ENCODE peak calls at places on chromosomes 1 and 21, in seven cellular contexts. One of them, this sample, is unnamed.

GRCh38 chr1:215648957-215649356 is 81.9 kb downstream of the KCTD3 start:
- DNase-seq in psoas muscle: no peak
- DNase-seq in GM23248: no peak
- DNase-seq in NT2/D1: no peak
- DNase-seq in GM23338: no peak
- DNase-seq in fibroblast of lung: no peak
- DNase-seq in prostate gland: no peak
- DNase-seq in this sample: no peak

GRCh38 chr1:69858534-69858933 is 290.8 kb downstream of the LRRC7 start:
- DNase-seq in psoas muscle: no peak
- DNase-seq in GM23248: no peak
- DNase-seq in NT2/D1: no peak
- DNase-seq in GM23338: no peak
- DNase-seq in fibroblast of lung: no peak
- DNase-seq in prostate gland: no peak
- DNase-seq in this sample: no peak

GRCh38 chr1:204366759-204367158 is 7.0 kb upstream of the PLEKHA6 start:
- DNase-seq in psoas muscle: no peak
- DNase-seq in GM23248: no peak
- DNase-seq in NT2/D1: no peak
- DNase-seq in GM23338: peak; percentile 71
- DNase-seq in fibroblast of lung: no peak
- DNase-seq in prostate gland: no peak
- DNase-seq in this sample: no peak

GRCh38 chr1:184792450-184792969 is 37.9 kb upstream of the EDEM3 start:
- DNase-seq in psoas muscle: peak; percentile 93
- DNase-seq in GM23248: peak; percentile 99
- DNase-seq in NT2/D1: no peak
- DNase-seq in GM23338: no peak
- DNase-seq in fibroblast of lung: peak; percentile 98
- DNase-seq in prostate gland: peak; percentile 44
- DNase-seq in this sample: peak; percentile 98

GRCh38 chr1:219422811-219423598 is 189.9 kb downstream of the ZC3H11B start:
- DNase-seq in psoas muscle: no peak
- DNase-seq in GM23248: peak; percentile 74
- DNase-seq in NT2/D1: no peak
- DNase-seq in GM23338: no peak
- DNase-seq in fibroblast of lung: peak; percentile 57
- DNase-seq in prostate gland: no peak
- DNase-seq in this sample: no peak

GRCh38 chr1:73176902-73177301 is 894.6 kb upstream of the NEGR1 start:
- DNase-seq in psoas muscle: no peak
- DNase-seq in GM23248: no peak
- DNase-seq in NT2/D1: peak; percentile 20
- DNase-seq in GM23338: peak; percentile 20
- DNase-seq in fibroblast of lung: no peak
- DNase-seq in prostate gland: no peak
- DNase-seq in this sample: no peak

GRCh38 chr1:18340158-18340764 is 140.5 kb upstream of the KLHDC7A start:
- DNase-seq in psoas muscle: no peak
- DNase-seq in GM23248: no peak
- DNase-seq in NT2/D1: no peak
- DNase-seq in GM23338: no peak
- DNase-seq in fibroblast of lung: no peak
- DNase-seq in prostate gland: no peak
- DNase-seq in this sample: no peak

GRCh38 chr1:202571719-202572339 is 138.4 kb downstream of the SYT2 start:
- DNase-seq in psoas muscle: no peak
- DNase-seq in GM23248: peak; percentile 66
- DNase-seq in NT2/D1: no peak
- DNase-seq in GM23338: peak; percentile 78
- DNase-seq in fibroblast of lung: peak; percentile 71
- DNase-seq in prostate gland: no peak
- DNase-seq in this sample: no peak

GRCh38 chr1:38991638-38992449 is 768 bp downstream of the AKIRIN1 start:
- DNase-seq in psoas muscle: no peak
- DNase-seq in GM23248: peak; percentile 66
- DNase-seq in NT2/D1: no peak
- DNase-seq in GM23338: peak; percentile 64
- DNase-seq in fibroblast of lung: peak; percentile 31
- DNase-seq in prostate gland: peak; percentile 17
- DNase-seq in this sample: peak; percentile 34

GRCh38 chr21:25929859-25930520 is 195.2 kb downstream of the GABPA start:
- DNase-seq in psoas muscle: peak; percentile 50
- DNase-seq in GM23248: no peak
- DNase-seq in NT2/D1: no peak
- DNase-seq in GM23338: peak; percentile 38
- DNase-seq in fibroblast of lung: peak; percentile 39
- DNase-seq in prostate gland: no peak
- DNase-seq in this sample: no peak

GRCh38 chr1:3690282-3691065 is 38.2 kb downstream of the TP73 start:
- DNase-seq in psoas muscle: no peak
- DNase-seq in GM23248: no peak
- DNase-seq in NT2/D1: no peak
- DNase-seq in GM23338: no peak
- DNase-seq in fibroblast of lung: no peak
- DNase-seq in prostate gland: peak; percentile 61
- DNase-seq in this sample: no peak

GRCh38 chr1:31655756-31656155 is 11.1 kb upstream of the PEF1 start:
- DNase-seq in psoas muscle: no peak
- DNase-seq in GM23248: no peak
- DNase-seq in NT2/D1: no peak
- DNase-seq in GM23338: no peak
- DNase-seq in fibroblast of lung: no peak
- DNase-seq in prostate gland: no peak
- DNase-seq in this sample: no peak
- H3K4me1 ChIP-seq in psoas muscle: no peaks in the 10 kb centered on the region
- H3K4me1 ChIP-seq in GM23248: no peaks in the 10 kb centered on the region
- H3K4me1 ChIP-seq in NT2/D1: peaks cover 16% of the 10 kb centered on the region
- H3K4me1 ChIP-seq in GM23338: no peaks in the 10 kb centered on the region
- H3K4me1 ChIP-seq in fibroblast of lung: no peaks in the 10 kb centered on the region
- H3K4me1 ChIP-seq in prostate gland: no peaks in the 10 kb centered on the region
- H3K4me1 ChIP-seq in this sample: no peaks in the 10 kb centered on the region

DNA sequence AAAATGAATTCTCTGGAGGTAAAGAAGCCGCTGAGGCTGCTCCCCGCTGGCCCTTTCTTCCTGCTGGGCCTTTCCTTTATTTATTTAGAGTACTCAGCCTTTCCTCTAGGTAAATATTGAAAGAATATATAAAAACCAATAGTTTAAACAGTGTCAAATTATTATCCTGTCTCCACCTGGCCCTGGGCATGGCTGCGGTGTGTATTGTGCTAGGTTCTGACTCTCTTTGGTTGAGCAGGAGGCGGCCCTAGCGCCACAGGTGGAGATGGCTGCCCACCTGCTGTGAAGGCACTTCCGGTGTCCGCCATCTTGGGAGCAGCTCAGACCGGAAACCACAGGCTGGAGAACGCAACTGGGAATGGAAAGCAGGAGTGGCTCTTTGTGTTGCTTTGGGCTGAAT is 29.0 kb upstream of the CLDN14 start:
- DNase-seq in psoas muscle: no peak
- DNase-seq in GM23248: no peak
- DNase-seq in NT2/D1: no peak
- DNase-seq in GM23338: no peak
- DNase-seq in fibroblast of lung: no peak
- DNase-seq in prostate gland: peak; percentile 54
- DNase-seq in this sample: no peak
- H3K4me3 ChIP-seq in psoas muscle: no peak overlapping the region
- H3K4me3 ChIP-seq in GM23248: no peak overlapping the region
- H3K4me3 ChIP-seq in NT2/D1: no peak overlapping the region
- H3K4me3 ChIP-seq in GM23338: no peak overlapping the region
- H3K4me3 ChIP-seq in fibroblast of lung: no peak overlapping the region
- H3K4me3 ChIP-seq in prostate gland: no peak overlapping the region
- H3K4me3 ChIP-seq in this sample: no peak overlapping the region

GRCh38 chr1:153883223-153883622 is 39.5 kb downstream of the GATAD2B start:
- DNase-seq in psoas muscle: no peak
- DNase-seq in GM23248: no peak
- DNase-seq in NT2/D1: no peak
- DNase-seq in GM23338: no peak
- DNase-seq in fibroblast of lung: no peak
- DNase-seq in prostate gland: no peak
- DNase-seq in this sample: no peak
- H3K4me1 ChIP-seq in psoas muscle: peaks cover 51% of the 10 kb centered on the region
- H3K4me1 ChIP-seq in GM23248: peaks cover 24% of the 10 kb centered on the region
- H3K4me1 ChIP-seq in NT2/D1: no peaks in the 10 kb centered on the region
- H3K4me1 ChIP-seq in GM23338: peaks cover 27% of the 10 kb centered on the region
- H3K4me1 ChIP-seq in fibroblast of lung: peaks cover 7% of the 10 kb centered on the region
- H3K4me1 ChIP-seq in prostate gland: no peaks in the 10 kb centered on the region
- H3K4me1 ChIP-seq in this sample: peaks cover 23% of the 10 kb centered on the region

GRCh38 chr1:54378884-54379445 is 27.2 kb downstream of the SSBP3 start:
- DNase-seq in psoas muscle: no peak
- DNase-seq in GM23248: no peak
- DNase-seq in NT2/D1: no peak
- DNase-seq in GM23338: peak; percentile 37
- DNase-seq in fibroblast of lung: no peak
- DNase-seq in prostate gland: no peak
- DNase-seq in this sample: no peak

GRCh38 chr1:54378157-54378883 is 27.9 kb downstream of the SSBP3 start:
- DNase-seq in psoas muscle: no peak
- DNase-seq in GM23248: no peak
- DNase-seq in NT2/D1: peak; percentile 71
- DNase-seq in GM23338: peak; percentile 90
- DNase-seq in fibroblast of lung: no peak
- DNase-seq in prostate gland: no peak
- DNase-seq in this sample: no peak

GRCh38 chr1:54380285-54380882 is 25.8 kb downstream of the SSBP3 start:
- DNase-seq in psoas muscle: no peak
- DNase-seq in GM23248: no peak
- DNase-seq in NT2/D1: no peak
- DNase-seq in GM23338: no peak
- DNase-seq in fibroblast of lung: no peak
- DNase-seq in prostate gland: no peak
- DNase-seq in this sample: no peak

GRCh38 chr1:54381524-54381923 is 24.7 kb downstream of the SSBP3 start:
- DNase-seq in psoas muscle: no peak
- DNase-seq in GM23248: no peak
- DNase-seq in NT2/D1: no peak
- DNase-seq in GM23338: no peak
- DNase-seq in fibroblast of lung: no peak
- DNase-seq in prostate gland: no peak
- DNase-seq in this sample: no peak

DNA sequence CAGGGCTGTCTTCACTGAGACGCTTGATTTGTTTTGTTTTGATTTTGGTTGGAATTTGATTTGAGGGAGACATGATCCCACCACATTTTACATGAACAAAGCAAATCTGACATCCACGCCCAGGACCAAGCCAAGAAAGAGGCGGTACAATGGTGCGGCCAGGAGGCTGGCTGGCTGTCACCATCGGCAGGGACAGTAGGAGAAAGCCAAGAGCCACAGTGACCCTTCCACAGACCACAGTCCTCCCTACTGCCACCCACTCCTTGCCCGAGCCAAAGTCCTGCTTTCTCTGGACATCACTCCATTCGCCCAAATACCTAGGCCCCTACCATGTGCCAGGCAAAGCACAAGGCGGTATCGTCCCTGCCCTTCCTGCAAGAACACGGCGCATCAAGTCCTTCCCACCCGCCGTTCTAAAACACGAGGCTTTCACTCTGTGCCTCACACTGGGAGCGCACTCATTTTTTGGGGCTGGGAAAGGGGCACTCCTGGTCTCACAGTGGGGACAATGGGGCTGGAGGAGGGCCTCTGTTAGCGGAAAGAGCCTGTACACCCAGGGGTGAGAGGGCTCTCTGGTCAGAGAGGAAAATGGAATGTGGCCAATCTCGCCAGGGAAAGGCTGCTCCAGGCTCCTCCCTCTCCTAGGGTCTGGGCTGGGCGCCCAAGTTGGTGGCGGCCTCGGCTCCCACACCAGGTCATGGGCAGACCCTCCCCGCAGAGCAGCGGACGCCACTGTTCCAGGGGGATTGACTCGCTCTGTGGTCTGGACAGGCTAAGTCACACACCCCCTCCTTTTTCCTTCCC is 26.5 kb downstream of the SSBP3 start:
- DNase-seq in psoas muscle: peak; percentile 61
- DNase-seq in GM23248: no peak
- DNase-seq in NT2/D1: no peak
- DNase-seq in GM23338: peak; percentile 40
- DNase-seq in fibroblast of lung: peak; percentile 46
- DNase-seq in prostate gland: no peak
- DNase-seq in this sample: peak; percentile 56
- H3K4me3 ChIP-seq in psoas muscle: peak overlapping the region; percentile 39
- H3K4me3 ChIP-seq in GM23248: no peak overlapping the region
- H3K4me3 ChIP-seq in NT2/D1: no peak overlapping the region
- H3K4me3 ChIP-seq in GM23338: no peak overlapping the region
- H3K4me3 ChIP-seq in fibroblast of lung: no peak overlapping the region
- H3K4me3 ChIP-seq in prostate gland: no peak overlapping the region
- H3K4me3 ChIP-seq in this sample: no peak overlapping the region

DNA sequence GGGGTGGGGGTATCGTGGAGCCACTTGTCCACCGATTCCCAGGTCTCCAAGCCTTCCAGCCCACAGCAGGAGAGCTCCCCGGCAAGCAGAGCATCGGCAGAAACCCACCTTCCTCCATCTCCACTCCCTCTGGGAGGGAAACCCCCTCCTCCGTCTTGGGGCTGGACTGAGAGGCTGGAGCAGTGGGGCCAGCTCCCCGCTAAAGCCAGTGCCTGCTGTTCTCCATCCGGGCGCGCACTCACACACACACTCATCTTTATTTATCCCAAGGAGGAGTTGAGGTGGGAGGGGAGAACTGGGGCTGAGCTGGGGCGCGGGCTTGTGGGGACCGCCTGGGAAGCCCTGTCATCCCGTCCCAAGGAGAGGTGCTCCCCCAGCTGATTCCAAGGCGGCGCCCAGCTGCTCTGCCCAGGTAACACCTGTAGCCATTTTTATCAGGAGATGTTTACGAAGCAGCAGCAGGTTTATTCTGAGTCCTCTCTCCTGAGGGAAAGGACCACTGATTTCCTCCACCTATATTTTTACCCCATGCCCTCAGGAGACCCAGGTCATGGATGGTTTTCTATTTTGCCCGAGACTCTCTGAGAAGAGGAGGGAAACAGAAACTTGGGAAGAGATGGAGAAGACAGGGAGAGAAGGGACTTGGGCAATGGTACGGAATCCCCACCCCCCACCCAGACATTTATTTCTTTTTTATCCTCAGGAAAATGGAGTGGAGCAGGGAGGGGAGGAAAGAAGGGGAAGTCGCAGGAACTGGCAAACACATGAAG is 2.1 kb downstream of the KCNN3 start:
- DNase-seq in psoas muscle: no peak
- DNase-seq in GM23248: no peak
- DNase-seq in NT2/D1: no peak
- DNase-seq in GM23338: peak; percentile 41
- DNase-seq in fibroblast of lung: no peak
- DNase-seq in prostate gland: no peak
- DNase-seq in this sample: no peak
- H3K4me1 ChIP-seq in psoas muscle: peaks cover 37% of the 10 kb centered on the region
- H3K4me1 ChIP-seq in GM23248: peaks cover 16% of the 10 kb centered on the region
- H3K4me1 ChIP-seq in NT2/D1: peaks cover 34% of the 10 kb centered on the region
- H3K4me1 ChIP-seq in GM23338: peaks cover 38% of the 10 kb centered on the region
- H3K4me1 ChIP-seq in fibroblast of lung: no peaks in the 10 kb centered on the region
- H3K4me1 ChIP-seq in prostate gland: no peaks in the 10 kb centered on the region
- H3K4me1 ChIP-seq in this sample: peaks cover 27% of the 10 kb centered on the region

GRCh38 chr21:43362306-43362927 is 64.5 kb downstream of the SIK1 start:
- DNase-seq in psoas muscle: peak; percentile 88
- DNase-seq in GM23248: peak; percentile 88
- DNase-seq in NT2/D1: no peak
- DNase-seq in GM23338: peak; percentile 59
- DNase-seq in fibroblast of lung: peak; percentile 77
- DNase-seq in prostate gland: peak; percentile 74
- DNase-seq in this sample: peak; percentile 30
- H3K4me3 ChIP-seq in psoas muscle: peak overlapping the region; percentile 57
- H3K4me3 ChIP-seq in GM23248: peak overlapping the region; percentile 51
- H3K4me3 ChIP-seq in NT2/D1: no peak overlapping the region
- H3K4me3 ChIP-seq in GM23338: no peak overlapping the region
- H3K4me3 ChIP-seq in fibroblast of lung: no peak overlapping the region
- H3K4me3 ChIP-seq in prostate gland: no peak overlapping the region
- H3K4me3 ChIP-seq in this sample: no peak overlapping the region

This sample was measured in body of pancreas.